ENCODE peak calls at places on chromosomes 1 and 21, in four cellular contexts. C is HCT116, Q is K562, L is HepG2. S is an unnamed sample.

GRCh38 chr1:226632922-226633351 is 84.4 kb downstream of the STUM start:
- DNase-seq in L (no peak), Q (no peak), C (no peak), S (no peak)

GRCh38 chr1:197774691-197775281 is 494 bp downstream of the DENND1B start:
- DNase-seq in L (peak), C (no peak), Q (peak), S (no peak)

GRCh38 chr1:179586107-179586823 is 5.4 kb upstream of the TDRD5 start:
- DNase-seq in L (no peak), C (no peak), Q (peak), S (no peak)

GRCh38 chr1:22273686-22274681 is 131.1 kb upstream of the WNT4 start:
- DNase-seq in L (no peak), Q (no peak), C (no peak), S (no peak)

GRCh38 chr1:6502000-6502891 is 10.8 kb upstream of the PLEKHG5 start:
- DNase-seq in Q (no peak), L (no peak), C (no peak), S (no peak)

GRCh38 chr1:207518608-207519239 is 22.8 kb downstream of the CR1 start:
- DNase-seq in L (no peak), Q (no peak), C (no peak), S (no peak)

GRCh38 chr1:203507227-203507626 is 13.3 kb downstream of the OPTC start:
- DNase-seq in C (no peak), L (no peak), Q (no peak), S (no peak)

GRCh38 chr1:185108324-185108723 is 48.4 kb downstream of the TRMT1L start:
- DNase-seq in Q (no peak), L (no peak), C (no peak), S (no peak)

GRCh38 chr21:17819114-17819877 is at the start of gene C21orf91:
- DNase-seq in L (peak), Q (peak), C (peak), S (no peak)

GRCh38 chr1:86516366-86516765 is 30.5 kb upstream of the CLCA4 start:
- DNase-seq in C (no peak), L (no peak), Q (no peak), S (no peak)
- TF ChIP-seq TCF7L2 in C (no peak), L (no peak), Q (no peak), S (no peak)

DNA sequence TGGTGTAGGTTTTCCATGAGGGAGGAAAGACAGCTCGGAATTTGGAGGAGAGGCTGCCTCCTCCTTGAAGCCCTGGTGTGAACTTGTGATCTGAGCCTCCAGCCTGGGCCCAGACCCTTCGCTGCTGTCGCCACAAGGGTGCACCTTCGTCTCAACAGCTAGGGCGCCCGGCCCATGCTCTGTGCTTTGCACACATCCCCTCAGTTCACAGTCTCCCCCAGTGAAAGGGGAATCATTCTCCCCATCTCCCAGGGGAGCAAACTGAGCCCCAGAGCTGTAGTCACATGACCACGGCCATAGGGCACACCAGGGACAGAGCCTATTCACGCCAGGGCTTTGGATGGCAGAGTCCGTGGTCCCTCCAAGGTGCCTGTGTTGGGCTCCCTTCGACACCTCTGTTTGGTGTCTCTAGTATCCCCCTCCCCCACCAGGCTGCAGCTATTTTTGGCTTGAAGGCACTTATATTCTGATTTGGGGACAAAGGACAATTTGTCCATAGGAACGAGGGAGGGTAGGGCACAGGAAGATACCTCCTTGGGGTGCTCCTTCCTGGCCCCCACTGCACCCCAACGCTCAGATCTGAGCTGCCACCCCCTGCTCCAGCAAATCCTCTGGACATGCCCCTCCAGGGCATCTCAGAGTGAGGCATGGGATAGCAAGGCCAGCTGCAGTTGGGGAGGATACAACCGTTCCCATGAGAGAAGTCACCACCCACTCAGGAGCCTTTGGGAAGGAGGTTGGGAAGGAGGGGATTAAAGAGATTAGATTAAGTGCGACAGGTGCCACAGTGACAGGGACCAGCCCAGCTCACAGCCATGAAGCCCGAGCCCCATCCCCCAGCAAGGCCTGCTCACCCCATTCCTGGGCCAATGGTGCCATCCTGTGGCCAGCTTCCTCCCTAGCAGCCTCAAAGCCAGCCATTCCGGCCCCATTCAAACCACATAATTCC is 15.7 kb downstream of the MATN1 start:
- DNase-seq in L (peak), Q (peak), C (peak), S (peak)
- TF ChIP-seq TCF7L2 in L (no peak), Q (no peak), C (no peak), S (no peak)

DNA sequence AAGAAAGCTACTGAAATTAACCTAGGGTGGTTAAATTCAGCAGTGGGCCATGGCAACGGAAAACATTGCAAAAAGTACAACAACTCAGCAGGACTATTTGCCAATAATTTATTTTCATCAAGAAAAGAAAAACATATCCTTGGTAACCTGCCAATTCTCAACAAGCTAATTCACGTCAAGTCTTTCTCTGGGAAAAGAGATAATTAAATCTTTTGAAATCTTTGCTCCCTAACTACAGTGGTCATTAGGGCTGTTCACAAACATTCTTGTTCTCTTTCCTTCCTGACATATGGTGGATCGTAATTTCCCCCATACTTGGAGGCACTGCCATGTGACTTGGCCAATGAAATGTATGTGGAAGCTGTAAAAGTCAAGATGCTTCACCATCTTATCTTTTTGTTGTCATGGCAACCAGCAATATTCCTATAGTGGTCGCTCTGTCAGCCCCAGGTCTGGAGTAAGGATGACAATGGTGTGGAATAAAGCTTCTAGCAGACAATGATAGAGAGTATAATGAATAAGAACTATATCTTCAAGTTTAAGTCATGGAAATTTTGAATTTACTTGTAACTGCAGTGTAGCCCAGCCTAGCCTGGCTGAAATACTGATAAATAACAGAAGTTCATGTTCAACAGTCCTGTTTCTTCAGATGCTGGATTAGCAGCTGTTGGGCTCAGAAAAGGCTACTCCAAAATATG is 29.6 kb upstream of the ZNF326 start:
- DNase-seq in Q (peak), C (no peak), L (no peak), S (no peak)
- TF ChIP-seq TCF7L2 in Q (no peak), C (no peak), L (no peak), S (no peak)

GRCh38 chr21:44575307-44576024 is 1.9 kb downstream of the KRTAP10-4 start:
- DNase-seq in L (no peak), Q (no peak), C (no peak), S (no peak)
- TF ChIP-seq TCF7L2 in L (no peak), Q (no peak), C (no peak), S (no peak)

DNA sequence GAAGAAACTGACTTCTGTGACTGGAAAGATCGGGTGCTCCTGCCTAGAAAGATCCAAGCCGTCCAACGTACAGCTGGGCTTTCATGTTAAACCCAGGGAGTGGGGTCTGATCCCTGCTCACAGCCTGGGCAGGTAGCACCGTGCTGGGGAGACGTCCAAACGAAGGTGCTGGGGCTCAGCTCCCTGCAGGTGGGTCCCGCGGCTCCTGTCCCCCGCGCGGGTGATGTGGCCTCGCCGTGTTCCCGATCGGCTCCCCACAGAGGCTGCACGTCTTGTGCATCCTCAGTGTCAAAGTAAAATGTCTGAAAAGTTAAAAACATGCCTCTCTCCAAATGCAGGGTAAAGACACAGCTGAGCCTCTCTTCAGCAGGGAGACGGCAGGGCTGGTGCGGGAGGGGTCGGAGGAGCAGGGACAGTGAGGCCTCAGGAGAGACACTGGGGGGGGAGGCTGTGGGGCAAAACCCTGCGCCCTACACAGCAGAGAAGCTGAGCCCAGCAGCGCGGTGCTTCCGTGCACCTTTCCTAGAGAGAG is 40.1 kb upstream of the COL6A2 start:
- DNase-seq in Q (no peak), C (no peak), L (no peak), S (no peak)
- TF ChIP-seq TCF7L2 in Q (no peak), C (no peak), L (no peak), S (no peak)

DNA sequence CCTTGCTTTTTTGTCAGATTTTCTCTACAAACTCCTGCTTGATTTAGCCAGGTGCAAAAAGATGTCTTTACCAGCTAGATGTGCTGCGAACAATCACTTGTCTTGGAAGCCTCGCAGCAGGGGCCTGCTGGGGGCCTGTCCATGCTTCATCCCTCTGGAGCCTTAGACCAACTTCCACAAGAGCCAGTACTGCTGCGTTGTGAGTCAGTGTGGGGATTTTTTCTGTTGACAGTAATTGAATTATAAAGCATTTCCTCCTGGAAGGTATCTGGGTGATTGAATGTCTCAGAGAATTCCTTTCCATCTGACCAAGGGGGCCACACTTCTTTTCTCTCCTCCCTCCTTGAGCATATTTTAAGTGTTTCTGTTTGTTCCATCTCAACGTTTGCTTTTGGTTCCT is 40.4 kb upstream of the LDLRAP1 start:
- DNase-seq in L (no peak), C (no peak), Q (no peak), S (no peak)
- TF ChIP-seq TCF7L2 in L (no peak), C (no peak), Q (no peak), S (no peak)